ENCODE peak calls at places on chromosomes 13 and 19, in seven cellular contexts. F is GM19239; G is AG04450; I is stimulated activated CD4-positive, alpha-beta T cell treated with anti-CD3 and anti-CD28 coated beads, Interleukin-1b, Interleukin-23, amount 100 ng/mL, for 24 hours; H is fibroblast of lung; P is HS-5; R is HL-60. A is an unnamed sample.

GRCh38 chr13:72166102-72166660 is 299.2 kb upstream of the DACH1 start:
- DNase-seq in F (no peak), G (no peak), I (no peak), H (no peak), P (no peak), R (no peak), A (no peak)

GRCh38 chr13:106520205-106521004 is 15.1 kb downstream of the EFNB2 start:
- DNase-seq in F (no peak), G (no peak), I (no peak), H (peak), P (no peak), R (no peak), A (no peak)

GRCh38 chr19:2613507-2614295 is 88.8 kb downstream of the GNG7 start:
- DNase-seq in F (no peak), G (no peak), I (no peak), H (peak), P (no peak), R (no peak), A (no peak)

GRCh38 chr19:8680676-8681344 is 17.8 kb downstream of the ACTL9 start:
- DNase-seq in F (no peak), G (no peak), I (no peak), H (no peak), P (no peak), R (no peak), A (no peak)

GRCh38 chr13:50672025-50672424 is 171.5 kb downstream of the DLEU7 start:
- DNase-seq in F (no peak), G (no peak), I (no peak), H (no peak), P (no peak), R (peak), A (no peak)

GRCh38 chr19:11399667-11400066 is 15.6 kb upstream of the EPOR start:
- DNase-seq in F (no peak), G (no peak), I (no peak), H (no peak), P (no peak), R (no peak), A (no peak)

GRCh38 chr19:51439021-51439465 is 19.2 kb downstream of the SIGLEC8 start:
- DNase-seq in F (no peak), G (no peak), I (no peak), H (peak), P (no peak), R (no peak), A (no peak)

GRCh38 chr13:44096906-44097305 is 217.2 kb downstream of the LACC1 start:
- DNase-seq in F (no peak), G (no peak), I (no peak), H (no peak), P (no peak), R (no peak), A (no peak)

GRCh38 chr13:27288397-27288796 is 17.8 kb downstream of the RASL11A start:
- DNase-seq in F (no peak), G (no peak), I (no peak), H (no peak), P (no peak), R (no peak), A (no peak)

GRCh38 chr13:102680842-102681725 is 13.8 kb downstream of the METTL21C start:
- DNase-seq in F (no peak), G (no peak), I (no peak), H (peak), P (no peak), R (no peak), A (no peak)

GRCh38 chr13:41917641-41918040 is 43.3 kb downstream of the VWA8 start:
- DNase-seq in F (no peak), G (peak), I (no peak), H (peak), P (peak), R (no peak), A (peak)

GRCh38 chr13:60431108-60431700 is 34.2 kb downstream of the TDRD3 start:
- DNase-seq in F (no peak), G (peak), I (no peak), H (peak), P (peak), R (peak), A (peak)

GRCh38 chr19:49506575-49507105 is 5.8 kb upstream of the FCGRT start:
- DNase-seq in F (peak), G (no peak), I (peak), H (no peak), P (no peak), R (peak), A (no peak)

GRCh38 chr13:35573639-35574038 is 97.2 kb upstream of the MAB21L1 start:
- DNase-seq in F (no peak), G (no peak), I (no peak), H (no peak), P (no peak), R (no peak), A (no peak)

GRCh38 chr13:32594339-32594738 is 8.1 kb downstream of the PDS5B start:
- DNase-seq in F (no peak), G (no peak), I (no peak), H (peak), P (no peak), R (no peak), A (no peak)

GRCh38 chr13:33637978-33638743 is 179.8 kb upstream of the RFC3 start:
- DNase-seq in F (no peak), G (no peak), I (no peak), H (peak), P (no peak), R (no peak), A (no peak)

GRCh38 chr13:66559093-66559492 is 671.0 kb downstream of the PCDH9 start:
- DNase-seq in F (no peak), G (no peak), I (no peak), H (no peak), P (no peak), R (no peak), A (no peak)

GRCh38 chr13:112831196-112831595 is 137.8 kb upstream of the MCF2L start:
- DNase-seq in F (no peak), G (no peak), I (no peak), H (no peak), P (no peak), R (no peak), A (no peak)

GRCh38 chr13:50130686-50131051 is 115.4 kb downstream of the KCNRG start:
- DNase-seq in F (no peak), G (no peak), I (no peak), H (peak), P (no peak), R (no peak), A (no peak)

GRCh38 chr19:44752816-44753618 is 4.5 kb downstream of the BCL3 start:
- DNase-seq in F (peak), G (peak), I (peak), H (peak), P (no peak), R (peak), A (peak)

GRCh38 chr13:107812013-107812412 is 403.3 kb downstream of the LIG4 start:
- DNase-seq in F (no peak), G (no peak), I (no peak), H (no peak), P (no peak), R (no peak), A (no peak)

GRCh38 chr19:18762125-18763023 is 28.7 kb downstream of the COMP start:
- DNase-seq in F (no peak), G (no peak), I (no peak), H (peak), P (no peak), R (no peak), A (no peak)

GRCh38 chr19:55913643-55914268 is 18.4 kb downstream of the NLRP13 start:
- DNase-seq in F (no peak), G (no peak), I (no peak), H (no peak), P (no peak), R (no peak), A (no peak)

GRCh38 chr19:15575406-15575805 is 39.6 kb upstream of the CYP4F8 start:
- DNase-seq in F (no peak), G (no peak), I (no peak), H (no peak), P (no peak), R (no peak), A (no peak)

GRCh38 chr13:94480672-94481145 is 1.2 kb upstream of the DCT start:
- DNase-seq in F (no peak), G (no peak), I (no peak), H (peak), P (no peak), R (peak), A (peak)

GRCh38 chr13:49300716-49301589 is 53.2 kb downstream of the CDADC1 start:
- DNase-seq in F (peak), G (peak), I (peak), H (peak), P (no peak), R (peak), A (no peak)

GRCh38 chr19:32460476-32460875 is 54.9 kb downstream of the DPY19L3 start:
- DNase-seq in F (no peak), G (no peak), I (no peak), H (no peak), P (no peak), R (no peak), A (no peak)

GRCh38 chr13:51475727-51476521 is 23.1 kb upstream of the INTS6 start:
- DNase-seq in F (no peak), G (no peak), I (no peak), H (peak), P (no peak), R (no peak), A (no peak)

GRCh38 chr13:33099860-33100259 is 83.6 kb downstream of the KL start:
- DNase-seq in F (no peak), G (no peak), I (no peak), H (no peak), P (no peak), R (no peak), A (no peak)

GRCh38 chr19:35509861-35510625 is 3.4 kb downstream of the DMKN start:
- DNase-seq in F (peak), G (no peak), I (peak), H (peak), P (no peak), R (peak), A (no peak)

GRCh38 chr13:100154835-100155463 is 66.1 kb downstream of the PCCA start:
- DNase-seq in F (no peak), G (no peak), I (no peak), H (no peak), P (no peak), R (no peak), A (no peak)

GRCh38 chr19:33291623-33292534 is 10.5 kb downstream of the CEBPA start:
- DNase-seq in F (no peak), G (no peak), I (no peak), H (no peak), P (no peak), R (no peak), A (no peak)

GRCh38 chr19:16514383-16515019 is 18.3 kb downstream of the C19orf44 start:
- DNase-seq in F (no peak), G (no peak), I (no peak), H (no peak), P (no peak), R (no peak), A (no peak)

GRCh38 chr13:99151516-99151915 is 49.1 kb upstream of the UBAC2 start:
- DNase-seq in F (no peak), G (no peak), I (no peak), H (peak), P (peak), R (no peak), A (no peak)

GRCh38 chr13:33262069-33262487 is 23.5 kb downstream of the STARD13 start:
- DNase-seq in F (no peak), G (no peak), I (no peak), H (no peak), P (no peak), R (no peak), A (no peak)

GRCh38 chr13:24202215-24202614 is 41.7 kb downstream of the SPATA13 start:
- DNase-seq in F (no peak), G (no peak), I (no peak), H (no peak), P (no peak), R (no peak), A (no peak)

GRCh38 chr19:4115050-4115817 is 8.7 kb downstream of the MAP2K2 start:
- DNase-seq in F (peak), G (no peak), I (peak), H (no peak), P (no peak), R (peak), A (no peak)

A was measured in AG09309.